ENCODE peak calls at places on chromosomes 16 and 17, in nine cellular contexts. O is keratinocyte, A is neural progenitor cell, Q is fibroblast of lung, C is H1, V is GM23338, B is PC-9, L is hepatocyte, M is PC-3. X is an unnamed sample.

GRCh38 chr16:50461400-50461760 is 86.8 kb upstream of the NKD1 start:
- DNase-seq in C (no peak), V (no peak), M (no peak), L (no peak), Q (no peak), B (no peak), A (no peak), O (no peak), X (no peak)

GRCh38 chr17:5892897-5893656 is 177.1 kb upstream of the WSCD1 start:
- DNase-seq in C (no peak), V (no peak), B (no peak), A (peak; percentile 63), Q (no peak), L (no peak), M (no peak), O (no peak), X (no peak)

GRCh38 chr17:82627827-82628226 is 20.4 kb downstream of the WDR45B start:
- DNase-seq in M (no peak), V (no peak), B (no peak), O (no peak), A (no peak), L (no peak), C (no peak), Q (no peak), X (no peak)

GRCh38 chr16:48076455-48077012 is 79.3 kb downstream of the ABCC12 start:
- DNase-seq in Q (peak; percentile 78), A (no peak), C (no peak), B (peak; percentile 63), V (no peak), M (peak; percentile 68), O (no peak), L (peak; percentile 56), X (no peak)

GRCh38 chr17:82960419-82961271 is 118.8 kb upstream of the METRNL start:
- DNase-seq in A (no peak), O (no peak), C (no peak), M (no peak), B (no peak), L (no peak), Q (no peak), V (no peak), X (no peak)

GRCh38 chr17:40687106-40687505 is 16.4 kb downstream of the KRT24 start:
- DNase-seq in C (no peak), B (no peak), Q (no peak), L (no peak), M (no peak), V (peak; percentile 6), A (no peak), O (no peak), X (no peak)

GRCh38 chr16:47574091-47575054 is 113.2 kb downstream of the PHKB start:
- DNase-seq in Q (peak; percentile 56), B (peak; percentile 81), C (no peak), O (peak; percentile 44), V (peak; percentile 32), A (peak; percentile 5), L (no peak), M (peak; percentile 20), X (no peak)

GRCh38 chr16:89268987-89269735 is 51.7 kb downstream of the ZNF778 start:
- DNase-seq in A (no peak), M (peak; percentile 29), Q (peak; percentile 88), V (no peak), C (no peak), L (no peak), B (no peak), O (no peak), X (no peak)

GRCh38 chr17:50088952-50089825 is 6.0 kb upstream of the PDK2 start:
- DNase-seq in O (no peak), C (no peak), A (no peak), V (no peak), L (no peak), Q (no peak), B (no peak), M (no peak), X (no peak)

GRCh38 chr17:13957636-13958035 is 111.7 kb upstream of the COX10 start:
- DNase-seq in M (peak; percentile 41), C (no peak), L (no peak), B (no peak), V (no peak), Q (peak; percentile 75), A (no peak), O (no peak), X (no peak)

GRCh38 chr16:84109598-84110325 is 7.0 kb downstream of the MBTPS1 start:
- DNase-seq in B (no peak), V (no peak), A (no peak), O (no peak), L (no peak), Q (no peak), C (no peak), M (no peak), X (no peak)

GRCh38 chr16:79843631-79844043 is 243.1 kb upstream of the MAF start:
- DNase-seq in Q (no peak), L (no peak), A (no peak), C (no peak), V (no peak), M (no peak), O (no peak), B (no peak), X (no peak)

GRCh38 chr16:4868046-4868445 is 20.8 kb downstream of the UBN1 start:
- DNase-seq in B (no peak), C (no peak), O (no peak), Q (no peak), M (no peak), V (no peak), A (no peak), L (no peak), X (no peak)

GRCh38 chr16:4866586-4866985 is 19.3 kb downstream of the UBN1 start:
- DNase-seq in A (no peak), B (no peak), V (no peak), O (no peak), L (no peak), C (no peak), M (no peak), Q (no peak), X (no peak)

GRCh38 chr16:4870138-4870671 is 22.9 kb downstream of the UBN1 start:
- DNase-seq in C (no peak), A (no peak), M (no peak), O (no peak), Q (no peak), B (no peak), V (no peak), L (no peak), X (no peak)

GRCh38 chr16:4868573-4868972 is 21.3 kb downstream of the UBN1 start:
- DNase-seq in Q (no peak), L (peak; percentile 35), O (no peak), V (no peak), B (no peak), A (no peak), C (no peak), M (no peak), X (no peak)

GRCh38 chr16:4869147-4869790 is 22.0 kb downstream of the UBN1 start:
- DNase-seq in M (no peak), B (no peak), L (peak; percentile 56), A (no peak), Q (no peak), V (no peak), C (no peak), O (no peak), X (no peak)
- TF ChIP-seq EZH2 in M (no peak), B (no peak), L (no peak), A (no peak), Q (no peak), V (no peak), C (no peak), O (no peak), X (no peak)

DNA sequence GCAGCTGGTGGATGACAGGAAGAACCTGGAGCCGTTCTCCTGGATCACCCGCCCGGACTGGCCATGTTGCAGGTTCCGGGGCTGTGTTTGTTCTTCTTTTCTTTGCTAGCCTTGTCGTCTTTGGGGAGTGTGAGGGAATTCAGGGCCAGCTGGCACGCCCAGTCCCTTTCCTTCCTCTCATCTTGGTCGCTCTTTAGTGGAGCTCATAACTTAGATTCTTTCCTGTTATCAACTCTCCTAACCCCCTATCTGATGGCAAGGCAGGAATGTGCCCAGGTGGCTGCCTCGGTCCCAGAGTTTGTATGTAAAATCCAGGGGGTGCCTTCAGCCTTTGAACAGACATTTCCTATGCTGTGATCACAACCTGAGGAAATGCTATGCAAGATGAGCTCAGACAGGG is 28.8 kb upstream of the IRF8 start:
- DNase-seq in O (no peak), L (no peak), Q (no peak), B (no peak), V (peak; percentile 61), M (no peak), C (no peak), A (no peak), X (no peak)
- TF ChIP-seq EZH2 in O (no peak), L (no peak), Q (no peak), B (no peak), V (no peak), M (no peak), C (no peak), A (no peak), X (no peak)

DNA sequence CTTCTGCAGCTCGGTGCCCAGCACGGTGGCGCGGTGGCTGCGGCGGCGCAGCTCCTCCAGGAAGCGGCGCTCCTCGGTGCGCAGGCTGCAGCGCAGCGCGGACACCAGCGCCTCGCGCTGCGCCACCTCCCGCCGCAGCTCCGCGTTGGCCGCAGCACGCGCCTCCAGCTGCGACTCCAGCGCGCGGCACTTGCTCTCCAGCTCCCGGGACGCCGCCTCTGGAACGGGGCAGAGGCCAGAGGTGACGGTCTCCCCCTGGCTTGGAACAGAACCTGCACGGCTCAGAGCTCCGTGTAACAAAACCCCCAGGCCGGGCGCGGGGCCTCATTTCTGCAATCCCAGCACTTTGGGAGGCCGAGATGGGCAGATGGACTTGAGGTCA is 13.2 kb upstream of the CLUH start:
- DNase-seq in A (peak; percentile 91), M (peak; percentile 22), V (peak; percentile 88), O (no peak), Q (peak; percentile 25), B (no peak), L (peak; percentile 71), C (peak; percentile 77), X (no peak)
- TF ChIP-seq EZH2 in A (peak; percentile 44), M (no peak), V (no peak), O (no peak), Q (no peak), B (no peak), L (no peak), C (peak; percentile 33), X (no peak)

GRCh38 chr17:4610656-4611055 is 26.3 kb downstream of the SMTNL2 start:
- DNase-seq in L (peak; percentile 71), A (no peak), V (no peak), C (no peak), Q (no peak), M (no peak), O (no peak), B (no peak), X (no peak)

GRCh38 chr17:4607261-4607731 is 23.0 kb downstream of the SMTNL2 start:
- DNase-seq in M (no peak), A (no peak), L (no peak), C (no peak), V (no peak), O (no peak), B (no peak), Q (no peak), X (no peak)

GRCh38 chr17:4607773-4608187 is 23.5 kb downstream of the SMTNL2 start:
- DNase-seq in M (no peak), V (no peak), A (no peak), C (no peak), Q (peak; percentile 85), L (peak; percentile 83), O (no peak), B (no peak), X (peak; percentile 26)

GRCh38 chr17:4609761-4610160 is 25.4 kb downstream of the SMTNL2 start:
- DNase-seq in C (no peak), Q (no peak), B (no peak), V (no peak), L (no peak), O (no peak), M (no peak), A (no peak), X (no peak)

GRCh38 chr17:4610162-4610561 is 25.8 kb downstream of the SMTNL2 start:
- DNase-seq in Q (no peak), C (no peak), O (no peak), V (no peak), A (no peak), L (no peak), B (no peak), M (no peak), X (no peak)
- TF ChIP-seq EZH2 in Q (no peak), C (no peak), O (no peak), V (no peak), A (no peak), L (no peak), B (no peak), M (no peak), X (no peak)